ENCODE peak calls at places on chromosomes 3 and 15, in four cellular contexts. One of them, this sample, is unnamed.

GRCh38 chr3:42961633-42962032 is 17.5 kb upstream of the GASK1A start:
- DNase-seq in A549: peak
- DNase-seq in SK-N-SH: peak
- DNase-seq in GM12878: no peak
- DNase-seq in this sample: peak

GRCh38 chr3:34568766-34569165 is 770.3 kb downstream of the PDCD6IP start:
- DNase-seq in A549: no peak
- DNase-seq in SK-N-SH: no peak
- DNase-seq in GM12878: no peak
- DNase-seq in this sample: no peak

GRCh38 chr3:110343376-110343775 is 728.2 kb upstream of the NECTIN3 start:
- DNase-seq in A549: peak
- DNase-seq in SK-N-SH: no peak
- DNase-seq in GM12878: no peak
- DNase-seq in this sample: no peak

GRCh38 chr15:71610991-71611720 is 199.2 kb upstream of the NR2E3 start:
- DNase-seq in A549: no peak
- DNase-seq in SK-N-SH: no peak
- DNase-seq in GM12878: no peak
- DNase-seq in this sample: no peak

GRCh38 chr3:132822266-132822665 is 100.1 kb upstream of the NPHP3 start:
- DNase-seq in A549: no peak
- DNase-seq in SK-N-SH: no peak
- DNase-seq in GM12878: no peak
- DNase-seq in this sample: no peak

GRCh38 chr3:150220041-150220440 is 188.1 kb upstream of the TSC22D2 start:
- DNase-seq in A549: no peak
- DNase-seq in SK-N-SH: no peak
- DNase-seq in GM12878: no peak
- DNase-seq in this sample: no peak

GRCh38 chr3:2097641-2098191 is 950 bp upstream of the CNTN4 start:
- DNase-seq in A549: no peak
- DNase-seq in SK-N-SH: peak
- DNase-seq in GM12878: no peak
- DNase-seq in this sample: no peak

GRCh38 chr3:100600181-100601042 is 9.0 kb upstream of the ADGRG7 start:
- DNase-seq in A549: no peak
- DNase-seq in SK-N-SH: no peak
- DNase-seq in GM12878: peak
- DNase-seq in this sample: no peak

GRCh38 chr3:10770547-10770946 is 45.5 kb upstream of the SLC6A11 start:
- DNase-seq in A549: no peak
- DNase-seq in SK-N-SH: no peak
- DNase-seq in GM12878: no peak
- DNase-seq in this sample: no peak

GRCh38 chr3:40366203-40367162 is 20.5 kb upstream of the ENTPD3 start:
- DNase-seq in A549: no peak
- DNase-seq in SK-N-SH: no peak
- DNase-seq in GM12878: no peak
- DNase-seq in this sample: no peak

GRCh38 chr3:69972672-69973071 is 26.9 kb upstream of the SAMMSON start:
- DNase-seq in A549: no peak
- DNase-seq in SK-N-SH: no peak
- DNase-seq in GM12878: no peak
- DNase-seq in this sample: no peak

GRCh38 chr15:43975326-43975725 is 148.5 kb downstream of the WDR76 start:
- DNase-seq in A549: no peak
- DNase-seq in SK-N-SH: no peak
- DNase-seq in GM12878: no peak
- DNase-seq in this sample: no peak

GRCh38 chr3:207973-208372 is 11.4 kb downstream of the CHL1 start:
- DNase-seq in A549: no peak
- DNase-seq in SK-N-SH: no peak
- DNase-seq in GM12878: no peak
- DNase-seq in this sample: no peak

GRCh38 chr3:64399205-64399800 is 174.0 kb upstream of the PRICKLE2 start:
- DNase-seq in A549: peak
- DNase-seq in SK-N-SH: peak
- DNase-seq in GM12878: no peak
- DNase-seq in this sample: peak

GRCh38 chr15:44010114-44010513 is 183.3 kb downstream of the WDR76 start:
- DNase-seq in A549: no peak
- DNase-seq in SK-N-SH: no peak
- DNase-seq in GM12878: no peak
- DNase-seq in this sample: no peak

GRCh38 chr3:149634573-149634972 is 23.3 kb downstream of the WWTR1 start:
- DNase-seq in A549: no peak
- DNase-seq in SK-N-SH: no peak
- DNase-seq in GM12878: no peak
- DNase-seq in this sample: peak

GRCh38 chr3:123076496-123077418 is 9.9 kb downstream of the PDIA5 start:
- DNase-seq in A549: no peak
- DNase-seq in SK-N-SH: peak
- DNase-seq in GM12878: no peak
- DNase-seq in this sample: no peak
- TF ChIP-seq PBX3 in A549: no peak
- TF ChIP-seq PBX3 in SK-N-SH: no peak
- TF ChIP-seq PBX3 in GM12878: no peak
- TF ChIP-seq PBX3 in this sample: no peak

GRCh38 chr15:52161406-52161966 is 29.7 kb downstream of the GNB5 start:
- DNase-seq in A549: no peak
- DNase-seq in SK-N-SH: no peak
- DNase-seq in GM12878: no peak
- DNase-seq in this sample: no peak

GRCh38 chr15:52164631-52165265 is 26.4 kb downstream of the GNB5 start:
- DNase-seq in A549: no peak
- DNase-seq in SK-N-SH: no peak
- DNase-seq in GM12878: no peak
- DNase-seq in this sample: no peak

GRCh38 chr15:52162260-52162659 is 28.9 kb downstream of the GNB5 start:
- DNase-seq in A549: no peak
- DNase-seq in SK-N-SH: no peak
- DNase-seq in GM12878: no peak
- DNase-seq in this sample: no peak

GRCh38 chr15:52162876-52163275 is 28.3 kb downstream of the GNB5 start:
- DNase-seq in A549: no peak
- DNase-seq in SK-N-SH: no peak
- DNase-seq in GM12878: no peak
- DNase-seq in this sample: no peak

DNA sequence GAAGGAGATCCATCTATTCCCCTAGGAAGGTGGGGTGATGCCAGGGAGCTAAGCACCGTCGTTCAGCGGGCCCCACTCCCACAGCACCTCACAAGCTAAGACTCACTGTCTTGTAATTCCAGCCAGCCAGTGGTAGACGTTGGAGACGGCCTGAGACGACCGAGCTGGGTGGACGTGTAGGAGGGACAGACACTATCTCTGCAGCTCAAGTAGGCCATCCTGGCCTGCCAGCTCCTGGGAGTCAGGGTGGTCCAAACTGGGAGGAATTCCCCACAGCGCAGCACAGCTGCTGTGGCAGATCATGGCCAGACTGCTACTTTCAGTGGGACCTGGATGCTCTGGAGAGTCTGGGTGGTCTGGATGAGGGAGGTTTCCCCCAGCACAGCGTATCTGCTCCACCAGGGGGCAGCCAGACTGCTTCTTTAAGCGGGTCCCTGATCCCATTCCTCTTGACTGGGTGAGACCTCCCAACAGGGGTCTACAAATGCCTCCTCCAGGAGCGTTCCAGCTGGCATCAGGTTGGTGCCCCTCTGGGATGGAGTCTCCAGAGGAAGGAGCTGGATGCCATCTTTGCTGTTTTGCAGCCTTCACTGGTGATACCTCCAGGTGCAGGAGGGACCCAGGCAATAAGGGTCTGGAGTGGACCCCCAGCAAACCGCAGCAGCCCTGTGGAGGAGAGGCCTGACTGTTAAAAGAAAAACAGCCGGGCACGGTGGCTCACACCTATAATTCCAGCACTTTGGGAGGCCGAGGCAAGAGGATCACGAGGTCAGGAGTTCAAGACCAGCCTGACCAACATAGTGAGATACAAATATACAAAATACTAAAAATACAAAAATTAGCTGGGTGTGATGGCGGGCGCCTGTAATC is 27.6 kb downstream of the GNB5 start:
- DNase-seq in A549: no peak
- DNase-seq in SK-N-SH: peak
- DNase-seq in GM12878: no peak
- DNase-seq in this sample: no peak
- TF ChIP-seq PBX3 in A549: no peak
- TF ChIP-seq PBX3 in SK-N-SH: no peak
- TF ChIP-seq PBX3 in GM12878: no peak
- TF ChIP-seq PBX3 in this sample: no peak

GRCh38 chr3:169085827-169086226 is 577.7 kb downstream of the MECOM start:
- DNase-seq in A549: no peak
- DNase-seq in SK-N-SH: no peak
- DNase-seq in GM12878: no peak
- DNase-seq in this sample: no peak

GRCh38 chr3:169083126-169083525 is 580.4 kb downstream of the MECOM start:
- DNase-seq in A549: no peak
- DNase-seq in SK-N-SH: no peak
- DNase-seq in GM12878: no peak
- DNase-seq in this sample: no peak

GRCh38 chr3:169077394-169077906 is 586.1 kb downstream of the MECOM start:
- DNase-seq in A549: no peak
- DNase-seq in SK-N-SH: no peak
- DNase-seq in GM12878: no peak
- DNase-seq in this sample: no peak

GRCh38 chr3:169082076-169082475 is 581.4 kb downstream of the MECOM start:
- DNase-seq in A549: no peak
- DNase-seq in SK-N-SH: no peak
- DNase-seq in GM12878: no peak
- DNase-seq in this sample: no peak

DNA sequence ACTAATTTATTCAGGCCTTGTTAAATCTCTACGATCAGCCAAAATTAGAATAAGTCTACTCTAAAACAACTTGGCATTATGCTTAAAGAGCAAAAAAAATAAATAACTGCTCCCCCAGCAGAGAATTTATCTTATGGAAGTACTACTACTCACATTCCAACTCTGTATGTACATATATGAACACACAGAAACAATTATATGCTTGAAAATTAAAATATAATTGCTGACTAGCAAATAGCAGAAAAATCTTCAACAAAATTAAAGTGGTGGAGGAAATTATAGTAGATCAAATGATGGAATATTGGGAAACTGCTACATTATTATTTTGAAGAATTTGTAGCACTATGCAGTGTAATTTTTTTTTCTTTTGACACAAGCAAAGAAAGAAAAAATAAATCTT is 580.9 kb downstream of the MECOM start:
- DNase-seq in A549: no peak
- DNase-seq in SK-N-SH: no peak
- DNase-seq in GM12878: no peak
- DNase-seq in this sample: no peak
- TF ChIP-seq PBX3 in A549: no peak
- TF ChIP-seq PBX3 in SK-N-SH: no peak
- TF ChIP-seq PBX3 in GM12878: no peak
- TF ChIP-seq PBX3 in this sample: no peak

GRCh38 chr3:152346058-152346457 is 77.3 kb downstream of the MBNL1 start:
- DNase-seq in A549: no peak
- DNase-seq in SK-N-SH: no peak
- DNase-seq in GM12878: no peak
- DNase-seq in this sample: no peak
- TF ChIP-seq PBX3 in A549: no peak
- TF ChIP-seq PBX3 in SK-N-SH: no peak
- TF ChIP-seq PBX3 in GM12878: no peak
- TF ChIP-seq PBX3 in this sample: no peak

GRCh38 chr3:32111560-32111959 is 5.1 kb downstream of the GPD1L start:
- DNase-seq in A549: no peak
- DNase-seq in SK-N-SH: no peak
- DNase-seq in GM12878: no peak
- DNase-seq in this sample: no peak

GRCh38 chr3:32110233-32110760 is 3.9 kb downstream of the GPD1L start:
- DNase-seq in A549: no peak
- DNase-seq in SK-N-SH: no peak
- DNase-seq in GM12878: no peak
- DNase-seq in this sample: no peak

GRCh38 chr3:32113981-32114566 is 7.7 kb downstream of the GPD1L start:
- DNase-seq in A549: no peak
- DNase-seq in SK-N-SH: no peak
- DNase-seq in GM12878: no peak
- DNase-seq in this sample: no peak

GRCh38 chr3:32117324-32117723 is 10.9 kb downstream of the GPD1L start:
- DNase-seq in A549: no peak
- DNase-seq in SK-N-SH: no peak
- DNase-seq in GM12878: no peak
- DNase-seq in this sample: peak

DNA sequence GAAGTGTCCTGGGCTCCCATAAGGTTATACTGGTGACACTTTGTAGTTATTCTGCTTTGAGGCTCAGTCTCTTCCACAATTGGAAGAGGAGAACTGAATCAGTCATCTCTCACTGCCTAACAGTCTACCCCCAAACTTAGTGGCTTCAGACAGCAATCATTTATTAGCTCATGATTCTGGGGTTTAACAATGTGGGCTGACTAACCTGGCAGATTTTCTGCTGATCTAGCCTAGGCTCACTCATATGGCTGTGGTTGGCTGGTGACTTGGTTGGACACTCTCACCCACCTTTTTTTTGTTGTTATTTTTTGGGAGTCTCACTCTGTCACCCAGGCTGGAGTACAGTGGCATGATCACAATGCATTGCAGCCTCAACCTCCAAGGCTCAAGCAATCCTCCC is 7.1 kb downstream of the GPD1L start:
- DNase-seq in A549: no peak
- DNase-seq in SK-N-SH: no peak
- DNase-seq in GM12878: no peak
- DNase-seq in this sample: no peak
- TF ChIP-seq PBX3 in A549: no peak
- TF ChIP-seq PBX3 in SK-N-SH: no peak
- TF ChIP-seq PBX3 in GM12878: no peak
- TF ChIP-seq PBX3 in this sample: no peak

DNA sequence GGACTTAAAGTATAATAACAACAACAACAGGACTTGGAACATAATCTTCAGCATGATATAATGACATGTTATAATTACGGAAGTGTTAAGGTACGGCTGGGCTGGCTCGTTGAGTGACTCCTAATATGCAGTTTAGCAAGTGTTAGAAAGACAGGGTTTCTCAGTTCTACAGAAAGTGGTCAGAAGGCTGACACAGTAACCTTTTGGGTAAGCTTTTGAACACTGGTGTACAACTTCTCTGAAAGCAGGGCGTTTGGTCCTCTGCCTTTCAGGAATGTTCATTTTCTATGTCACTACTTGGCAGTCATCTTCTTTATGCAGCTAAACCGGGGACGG is 133.3 kb upstream of the SLC2A2 start:
- DNase-seq in A549: no peak
- DNase-seq in SK-N-SH: no peak
- DNase-seq in GM12878: no peak
- DNase-seq in this sample: no peak
- TF ChIP-seq PBX3 in A549: no peak
- TF ChIP-seq PBX3 in SK-N-SH: no peak
- TF ChIP-seq PBX3 in GM12878: no peak
- TF ChIP-seq PBX3 in this sample: no peak